ENCODE peak calls at places on chromosomes 2 and 18, in seven cellular contexts. I is body of pancreas, B is cardiac fibroblast, P is astrocyte of the spinal cord, A is NB4, H is B cell, O is SK-N-SH. Z is an unnamed sample.

GRCh38 chr2:25692143-25692542 is 18.8 kb upstream of the DTNB start:
- DNase-seq in I (no peak), B (peak), P (no peak), A (no peak), H (no peak), O (no peak), Z (no peak)

GRCh38 chr2:18599509-18600254 is 10.3 kb upstream of the NT5C1B start:
- DNase-seq in I (no peak), B (peak), P (no peak), A (no peak), H (no peak), O (no peak), Z (no peak)

GRCh38 chr2:221780281-221780688 is 208.2 kb upstream of the EPHA4 start:
- DNase-seq in I (no peak), B (peak), P (peak), A (no peak), H (no peak), O (no peak), Z (no peak)

GRCh38 chr18:79680100-79680879 is 687 bp downstream of the CTDP1 start:
- DNase-seq in I (peak), B (peak), P (peak), A (peak), H (peak), O (peak), Z (no peak)

GRCh38 chr2:233385489-233386044 is 31.3 kb downstream of the DGKD start:
- DNase-seq in I (no peak), B (peak), P (peak), A (no peak), H (peak), O (no peak), Z (no peak)

GRCh38 chr2:160214461-160215055 is 14.5 kb upstream of the ITGB6 start:
- DNase-seq in I (no peak), B (peak), P (peak), A (peak), H (no peak), O (no peak), Z (no peak)

GRCh38 chr2:52369176-52369575 is 1337.2 kb upstream of the NRXN1 start:
- DNase-seq in I (no peak), B (no peak), P (no peak), A (no peak), H (no peak), O (no peak), Z (no peak)

GRCh38 chr2:223971-224760 is 39.7 kb downstream of the SH3YL1 start:
- DNase-seq in I (no peak), B (no peak), P (no peak), A (no peak), H (no peak), O (no peak), Z (no peak)

GRCh38 chr2:176130153-176130916 is 830 bp downstream of the HOXD8 start:
- DNase-seq in I (no peak), B (no peak), P (peak), A (no peak), H (peak), O (peak), Z (no peak)

GRCh38 chr2:99660616-99661416 is 171.0 kb upstream of the REV1 start:
- DNase-seq in I (no peak), B (no peak), P (no peak), A (no peak), H (no peak), O (no peak), Z (no peak)

GRCh38 chr2:36318547-36318946 is 37.0 kb upstream of the CRIM1 start:
- DNase-seq in I (no peak), B (peak), P (no peak), A (peak), H (no peak), O (no peak), Z (no peak)
- TF ChIP-seq CTCF in I (no peak), B (peak), P (no peak), A (peak), H (no peak), O (peak), Z (peak)

GRCh38 chr2:108184421-108184820 is 55.3 kb upstream of the SULT1C3 start:
- DNase-seq in I (no peak), B (peak), P (peak), A (peak), H (peak), O (peak), Z (no peak)

DNA sequence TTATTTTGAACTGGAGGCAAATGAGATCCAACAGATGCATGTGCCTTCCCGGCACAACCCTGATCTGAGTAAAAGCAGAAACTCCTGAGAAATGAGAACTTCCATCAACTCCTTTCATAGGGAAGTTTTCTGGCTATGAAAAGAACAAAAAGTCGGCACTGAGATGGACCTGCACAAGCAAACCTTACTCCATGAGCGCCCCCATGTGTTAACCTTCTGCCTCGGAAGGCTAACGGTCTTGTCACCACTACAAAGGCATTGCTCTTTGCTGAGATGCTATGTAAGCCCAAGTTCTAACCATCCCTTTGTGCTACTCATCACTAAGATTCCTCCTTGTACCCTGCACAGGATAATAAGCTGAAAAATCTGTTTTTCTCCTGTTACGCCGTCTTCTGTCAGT is 57.3 kb upstream of the SULT1C3 start:
- DNase-seq in I (no peak), B (no peak), P (no peak), A (peak), H (no peak), O (no peak), Z (no peak)
- TF ChIP-seq CTCF in I (no peak), B (peak), P (peak), A (peak), H (no peak), O (peak), Z (peak)

GRCh38 chr2:67471681-67472080 is 74.5 kb downstream of the ETAA1 start:
- DNase-seq in I (no peak), B (no peak), P (no peak), A (no peak), H (no peak), O (no peak), Z (no peak)

GRCh38 chr2:67479256-67479655 is 82.1 kb downstream of the ETAA1 start:
- DNase-seq in I (no peak), B (peak), P (no peak), A (no peak), H (no peak), O (no peak), Z (no peak)

DNA sequence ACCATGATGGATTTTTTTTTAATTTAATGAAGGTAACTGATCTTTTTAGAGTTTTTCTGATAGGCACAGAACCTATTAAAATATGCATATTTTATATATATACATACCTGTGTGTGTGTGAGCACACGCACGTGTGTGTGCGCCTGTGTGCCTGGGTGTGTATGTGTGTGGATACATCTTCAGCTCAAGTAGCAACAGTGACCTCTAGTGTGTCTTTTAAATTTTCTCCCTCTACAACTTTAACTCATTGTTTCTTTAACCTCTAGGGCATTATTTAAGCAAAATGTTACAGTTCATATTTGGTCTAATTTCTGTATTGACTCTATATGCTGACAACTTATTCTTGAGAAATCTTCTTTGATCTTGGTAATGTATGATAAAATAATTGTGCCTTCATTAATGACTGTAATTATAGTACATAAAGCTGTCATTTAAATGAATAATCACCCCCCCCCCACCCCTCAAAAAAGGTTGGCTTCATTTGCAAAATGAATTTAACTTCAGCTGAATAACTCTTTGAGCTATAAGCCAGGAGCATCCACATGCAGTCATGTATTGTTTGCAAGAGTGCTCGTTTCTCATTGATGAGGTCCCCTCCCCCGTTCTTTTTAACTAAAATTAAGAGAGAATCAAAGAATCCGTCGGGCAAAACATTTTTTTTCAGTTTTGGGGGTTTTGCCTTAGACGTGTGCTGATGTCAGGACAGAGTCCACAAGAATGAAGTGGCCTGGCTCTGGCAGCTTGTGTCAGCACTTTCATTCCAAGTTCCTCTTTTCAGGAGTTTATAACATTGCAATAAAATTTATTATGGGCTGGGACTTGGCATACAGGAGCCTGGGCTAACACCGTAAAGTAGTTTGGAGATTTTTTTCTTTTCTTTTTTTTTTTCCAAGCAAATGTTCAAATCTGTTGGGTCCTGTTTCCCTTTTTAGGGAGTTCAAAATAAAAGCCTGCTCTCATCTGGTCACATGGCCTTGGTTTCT is 80.0 kb downstream of the ETAA1 start:
- DNase-seq in I (no peak), B (peak), P (peak), A (peak), H (no peak), O (peak), Z (no peak)
- TF ChIP-seq CTCF in I (peak), B (peak), P (peak), A (no peak), H (no peak), O (peak), Z (peak)

DNA sequence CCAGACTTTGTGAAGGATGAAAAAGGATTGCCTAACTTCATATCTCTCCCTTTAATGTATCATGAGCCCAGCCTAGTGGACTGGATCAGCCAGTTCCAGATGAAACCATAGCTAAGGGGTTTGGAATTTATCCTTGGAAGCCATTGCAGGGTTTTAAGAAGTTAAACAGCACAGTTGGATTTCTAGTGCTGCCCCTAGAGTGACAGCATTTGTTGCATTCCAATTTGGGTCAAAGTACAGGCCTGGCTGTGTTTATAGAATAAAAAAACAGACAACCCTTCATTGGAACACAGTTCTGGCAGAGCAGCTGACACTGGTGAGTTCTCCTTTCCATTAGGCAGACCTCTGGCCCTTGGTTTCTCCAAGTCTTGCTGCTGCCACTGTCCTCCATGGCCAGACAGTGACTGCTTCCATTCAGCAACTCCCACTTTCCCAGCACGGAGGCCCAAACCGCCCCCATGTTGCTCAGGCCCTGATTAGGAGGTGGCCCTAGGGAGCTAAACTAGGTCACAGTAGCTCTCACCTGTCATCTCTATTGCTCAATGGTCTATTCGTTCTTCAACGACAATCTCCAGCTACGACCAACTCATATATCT is 8.0 kb downstream of the GPR39 start:
- DNase-seq in I (peak), B (peak), P (peak), A (no peak), H (no peak), O (no peak), Z (no peak)
- TF ChIP-seq CTCF in I (peak), B (peak), P (no peak), A (no peak), H (no peak), O (no peak), Z (no peak)

GRCh38 chr2:5977477-5977876 is 285.3 kb downstream of the SOX11 start:
- DNase-seq in I (no peak), B (no peak), P (no peak), A (no peak), H (no peak), O (no peak), Z (no peak)
- TF ChIP-seq CTCF in I (no peak), B (no peak), P (peak), A (no peak), H (no peak), O (no peak), Z (peak)

DNA sequence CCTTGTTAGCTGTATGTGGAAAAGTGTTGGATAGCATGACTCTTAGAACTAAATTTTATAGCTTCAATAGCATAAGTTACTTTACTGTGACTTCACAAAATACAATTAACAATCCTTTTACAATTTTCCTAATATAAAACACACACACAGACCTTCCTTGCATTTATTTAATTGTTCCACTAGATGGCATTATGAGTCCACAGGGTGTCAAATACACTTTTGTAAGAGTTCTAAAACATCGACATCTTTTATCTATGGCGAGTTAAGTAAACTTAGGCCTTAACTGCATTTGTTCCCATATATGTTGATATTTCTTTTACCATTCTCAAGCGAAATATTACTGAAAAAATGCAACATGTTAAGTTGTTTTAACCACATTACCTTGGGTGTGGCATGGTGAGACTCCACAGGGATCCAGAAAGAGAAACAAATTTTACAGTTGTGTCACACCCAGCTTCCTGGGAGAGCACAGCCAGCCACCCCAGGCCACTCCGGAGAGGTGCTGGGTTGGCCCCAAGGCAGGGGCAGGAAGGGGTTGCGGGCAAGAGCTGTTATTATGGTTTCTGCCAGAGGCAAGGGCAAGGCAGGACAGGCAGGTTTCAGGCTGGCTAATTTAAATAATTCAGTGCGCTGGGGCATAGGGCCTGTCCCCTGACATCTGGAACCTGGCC is 312.4 kb upstream of the MC4R start:
- DNase-seq in I (no peak), B (peak), P (peak), A (peak), H (no peak), O (peak), Z (no peak)
- TF ChIP-seq CTCF in I (peak), B (peak), P (peak), A (peak), H (no peak), O (peak), Z (peak)

GRCh38 chr2:27807476-27807875 is 36.0 kb downstream of the MRPL33 start:
- DNase-seq in I (peak), B (peak), P (peak), A (peak), H (no peak), O (peak), Z (no peak)
- TF ChIP-seq CTCF in I (peak), B (peak), P (peak), A (peak), H (peak), O (peak), Z (peak)

Z was measured in chondrocyte.